ENCODE peak calls at places on chromosome 21, in eight cellular contexts. One of them, this sample, is unnamed.

GRCh38 chr21:42556960-42557359 is 43.3 kb downstream of the SLC37A1 start:
- DNase-seq in heart left ventricle: peak
- DNase-seq in K562: no peak
- DNase-seq in esophagus muscularis mucosa: no peak
- DNase-seq in tibial nerve: no peak
- DNase-seq in uterus: peak
- DNase-seq in thyroid gland: peak
- DNase-seq in testis: peak
- DNase-seq in this sample: no peak

GRCh38 chr21:42144679-42145568 is 73.8 kb downstream of the UMODL1 start:
- DNase-seq in heart left ventricle: no peak
- DNase-seq in K562: no peak
- DNase-seq in esophagus muscularis mucosa: no peak
- DNase-seq in tibial nerve: no peak
- DNase-seq in uterus: no peak
- DNase-seq in thyroid gland: no peak
- DNase-seq in testis: no peak
- DNase-seq in this sample: no peak

GRCh38 chr21:44281801-44282200 is 3.9 kb upstream of the AIRE start:
- DNase-seq in heart left ventricle: no peak
- DNase-seq in K562: no peak
- DNase-seq in esophagus muscularis mucosa: no peak
- DNase-seq in tibial nerve: no peak
- DNase-seq in uterus: no peak
- DNase-seq in thyroid gland: no peak
- DNase-seq in testis: no peak
- DNase-seq in this sample: no peak

GRCh38 chr21:42080788-42081083 is 9.6 kb downstream of the UMODL1 start:
- DNase-seq in heart left ventricle: no peak
- DNase-seq in K562: no peak
- DNase-seq in esophagus muscularis mucosa: no peak
- DNase-seq in tibial nerve: no peak
- DNase-seq in uterus: no peak
- DNase-seq in thyroid gland: no peak
- DNase-seq in testis: no peak
- DNase-seq in this sample: peak

GRCh38 chr21:28521932-28522826 is 470.5 kb downstream of the LTN1 start:
- DNase-seq in heart left ventricle: no peak
- DNase-seq in K562: no peak
- DNase-seq in esophagus muscularis mucosa: no peak
- DNase-seq in tibial nerve: no peak
- DNase-seq in uterus: peak
- DNase-seq in thyroid gland: no peak
- DNase-seq in testis: peak
- DNase-seq in this sample: no peak

GRCh38 chr21:28633803-28634572 is 358.7 kb downstream of the LTN1 start:
- DNase-seq in heart left ventricle: peak
- DNase-seq in K562: no peak
- DNase-seq in esophagus muscularis mucosa: no peak
- DNase-seq in tibial nerve: no peak
- DNase-seq in uterus: no peak
- DNase-seq in thyroid gland: no peak
- DNase-seq in testis: no peak
- DNase-seq in this sample: peak

GRCh38 chr21:42474043-42474831 is 21.8 kb downstream of the RSPH1 start:
- DNase-seq in heart left ventricle: no peak
- DNase-seq in K562: no peak
- DNase-seq in esophagus muscularis mucosa: no peak
- DNase-seq in tibial nerve: no peak
- DNase-seq in uterus: no peak
- DNase-seq in thyroid gland: no peak
- DNase-seq in testis: no peak
- DNase-seq in this sample: peak

GRCh38 chr21:27820342-27820741 is 853.5 kb upstream of the ADAMTS5 start:
- DNase-seq in heart left ventricle: no peak
- DNase-seq in K562: no peak
- DNase-seq in esophagus muscularis mucosa: no peak
- DNase-seq in tibial nerve: no peak
- DNase-seq in uterus: no peak
- DNase-seq in thyroid gland: no peak
- DNase-seq in testis: no peak
- DNase-seq in this sample: no peak

GRCh38 chr21:39518055-39518844 is 66.5 kb downstream of the SH3BGR start:
- DNase-seq in heart left ventricle: peak
- DNase-seq in K562: peak
- DNase-seq in esophagus muscularis mucosa: peak
- DNase-seq in tibial nerve: no peak
- DNase-seq in uterus: no peak
- DNase-seq in thyroid gland: peak
- DNase-seq in testis: peak
- DNase-seq in this sample: no peak

GRCh38 chr21:42975886-42976608 is 1.7 kb downstream of the PKNOX1 start:
- DNase-seq in heart left ventricle: no peak
- DNase-seq in K562: no peak
- DNase-seq in esophagus muscularis mucosa: no peak
- DNase-seq in tibial nerve: no peak
- DNase-seq in uterus: no peak
- DNase-seq in thyroid gland: no peak
- DNase-seq in testis: no peak
- DNase-seq in this sample: no peak

GRCh38 chr21:29245104-29245643 is 53.5 kb upstream of the BACH1 start:
- DNase-seq in heart left ventricle: no peak
- DNase-seq in K562: no peak
- DNase-seq in esophagus muscularis mucosa: no peak
- DNase-seq in tibial nerve: no peak
- DNase-seq in uterus: no peak
- DNase-seq in thyroid gland: no peak
- DNase-seq in testis: no peak
- DNase-seq in this sample: no peak

GRCh38 chr21:39184050-39184980 is 1.1 kb upstream of the PSMG1 start:
- DNase-seq in heart left ventricle: no peak
- DNase-seq in K562: no peak
- DNase-seq in esophagus muscularis mucosa: no peak
- DNase-seq in tibial nerve: no peak
- DNase-seq in uterus: no peak
- DNase-seq in thyroid gland: no peak
- DNase-seq in testis: no peak
- DNase-seq in this sample: no peak

GRCh38 chr21:35203093-35204021 is 154.3 kb upstream of the RUNX1 start:
- DNase-seq in heart left ventricle: no peak
- DNase-seq in K562: no peak
- DNase-seq in esophagus muscularis mucosa: no peak
- DNase-seq in tibial nerve: no peak
- DNase-seq in uterus: no peak
- DNase-seq in thyroid gland: no peak
- DNase-seq in testis: no peak
- DNase-seq in this sample: no peak

GRCh38 chr21:42455754-42456440 is 40.1 kb downstream of the RSPH1 start:
- DNase-seq in heart left ventricle: no peak
- DNase-seq in K562: no peak
- DNase-seq in esophagus muscularis mucosa: no peak
- DNase-seq in tibial nerve: no peak
- DNase-seq in uterus: no peak
- DNase-seq in thyroid gland: no peak
- DNase-seq in testis: no peak
- DNase-seq in this sample: no peak

GRCh38 chr21:8988696-8989095 is 1532.7 kb upstream of the TPTE start:
- DNase-seq in heart left ventricle: no peak
- DNase-seq in K562: no peak
- DNase-seq in esophagus muscularis mucosa: peak
- DNase-seq in tibial nerve: no peak
- DNase-seq in uterus: no peak
- DNase-seq in thyroid gland: no peak
- DNase-seq in testis: no peak
- DNase-seq in this sample: no peak

GRCh38 chr21:41712201-41712600 is 54.7 kb downstream of the RIPK4 start:
- DNase-seq in heart left ventricle: no peak
- DNase-seq in K562: no peak
- DNase-seq in esophagus muscularis mucosa: no peak
- DNase-seq in tibial nerve: no peak
- DNase-seq in uterus: no peak
- DNase-seq in thyroid gland: peak
- DNase-seq in testis: no peak
- DNase-seq in this sample: no peak

GRCh38 chr21:26506951-26507350 is 66.1 kb downstream of the CYYR1 start:
- DNase-seq in heart left ventricle: no peak
- DNase-seq in K562: no peak
- DNase-seq in esophagus muscularis mucosa: no peak
- DNase-seq in tibial nerve: no peak
- DNase-seq in uterus: no peak
- DNase-seq in thyroid gland: no peak
- DNase-seq in testis: no peak
- DNase-seq in this sample: no peak

GRCh38 chr21:42523941-42524340 is 10.3 kb downstream of the SLC37A1 start:
- DNase-seq in heart left ventricle: no peak
- DNase-seq in K562: no peak
- DNase-seq in esophagus muscularis mucosa: no peak
- DNase-seq in tibial nerve: no peak
- DNase-seq in uterus: no peak
- DNase-seq in thyroid gland: no peak
- DNase-seq in testis: no peak
- DNase-seq in this sample: no peak

GRCh38 chr21:43849532-43850299 is 15.3 kb upstream of the AGPAT3 start:
- DNase-seq in heart left ventricle: no peak
- DNase-seq in K562: no peak
- DNase-seq in esophagus muscularis mucosa: no peak
- DNase-seq in tibial nerve: no peak
- DNase-seq in uterus: no peak
- DNase-seq in thyroid gland: no peak
- DNase-seq in testis: no peak
- DNase-seq in this sample: no peak

GRCh38 chr21:33383056-33383888 is 19.9 kb upstream of the IFNGR2 start:
- DNase-seq in heart left ventricle: peak
- DNase-seq in K562: peak
- DNase-seq in esophagus muscularis mucosa: no peak
- DNase-seq in tibial nerve: no peak
- DNase-seq in uterus: peak
- DNase-seq in thyroid gland: peak
- DNase-seq in testis: peak
- DNase-seq in this sample: peak

GRCh38 chr21:27339902-27340301 is 373.0 kb upstream of the ADAMTS5 start:
- DNase-seq in heart left ventricle: no peak
- DNase-seq in K562: no peak
- DNase-seq in esophagus muscularis mucosa: no peak
- DNase-seq in tibial nerve: no peak
- DNase-seq in uterus: no peak
- DNase-seq in thyroid gland: no peak
- DNase-seq in testis: no peak
- DNase-seq in this sample: no peak

GRCh38 chr21:39651206-39651605 is 38.5 kb downstream of the B3GALT5 start:
- DNase-seq in heart left ventricle: no peak
- DNase-seq in K562: no peak
- DNase-seq in esophagus muscularis mucosa: no peak
- DNase-seq in tibial nerve: no peak
- DNase-seq in uterus: no peak
- DNase-seq in thyroid gland: peak
- DNase-seq in testis: no peak
- DNase-seq in this sample: no peak

GRCh38 chr21:46356005-46356338 is 32.0 kb downstream of the PCNT start:
- DNase-seq in heart left ventricle: no peak
- DNase-seq in K562: no peak
- DNase-seq in esophagus muscularis mucosa: no peak
- DNase-seq in tibial nerve: no peak
- DNase-seq in uterus: no peak
- DNase-seq in thyroid gland: no peak
- DNase-seq in testis: no peak
- DNase-seq in this sample: no peak

GRCh38 chr21:41419921-41420862 is 5.8 kb upstream of the MX1 start:
- DNase-seq in heart left ventricle: peak
- DNase-seq in K562: peak
- DNase-seq in esophagus muscularis mucosa: peak
- DNase-seq in tibial nerve: peak
- DNase-seq in uterus: peak
- DNase-seq in thyroid gland: peak
- DNase-seq in testis: peak
- DNase-seq in this sample: peak

GRCh38 chr21:46645840-46646239 is 10.4 kb downstream of the PRMT2 start:
- DNase-seq in heart left ventricle: no peak
- DNase-seq in K562: no peak
- DNase-seq in esophagus muscularis mucosa: peak
- DNase-seq in tibial nerve: no peak
- DNase-seq in uterus: no peak
- DNase-seq in thyroid gland: no peak
- DNase-seq in testis: no peak
- DNase-seq in this sample: no peak

GRCh38 chr21:45306832-45307571 is 19.3 kb upstream of the POFUT2 start:
- DNase-seq in heart left ventricle: peak
- DNase-seq in K562: peak
- DNase-seq in esophagus muscularis mucosa: no peak
- DNase-seq in tibial nerve: peak
- DNase-seq in uterus: peak
- DNase-seq in thyroid gland: peak
- DNase-seq in testis: peak
- DNase-seq in this sample: no peak
- TF ChIP-seq POLR2A in heart left ventricle: no peak
- TF ChIP-seq POLR2A in K562: no peak
- TF ChIP-seq POLR2A in esophagus muscularis mucosa: no peak
- TF ChIP-seq POLR2A in tibial nerve: no peak
- TF ChIP-seq POLR2A in uterus: peak
- TF ChIP-seq POLR2A in thyroid gland: no peak
- TF ChIP-seq POLR2A in testis: no peak
- TF ChIP-seq POLR2A in this sample: no peak

GRCh38 chr21:18451679-18452078 is 48.1 kb upstream of the TMPRSS15 start:
- DNase-seq in heart left ventricle: no peak
- DNase-seq in K562: no peak
- DNase-seq in esophagus muscularis mucosa: no peak
- DNase-seq in tibial nerve: no peak
- DNase-seq in uterus: no peak
- DNase-seq in thyroid gland: no peak
- DNase-seq in testis: no peak
- DNase-seq in this sample: no peak
- TF ChIP-seq CTCF in heart left ventricle: no peak
- TF ChIP-seq CTCF in K562: no peak
- TF ChIP-seq CTCF in esophagus muscularis mucosa: no peak
- TF ChIP-seq CTCF in tibial nerve: no peak
- TF ChIP-seq CTCF in uterus: no peak
- TF ChIP-seq CTCF in thyroid gland: no peak
- TF ChIP-seq CTCF in testis: no peak
- TF ChIP-seq CTCF in this sample: no peak

GRCh38 chr21:36526104-36526503 is 46.2 kb upstream of the CLDN14 start:
- DNase-seq in heart left ventricle: no peak
- DNase-seq in K562: no peak
- DNase-seq in esophagus muscularis mucosa: no peak
- DNase-seq in tibial nerve: no peak
- DNase-seq in uterus: no peak
- DNase-seq in thyroid gland: no peak
- DNase-seq in testis: no peak
- DNase-seq in this sample: no peak
- TF ChIP-seq POLR2A in heart left ventricle: no peak
- TF ChIP-seq POLR2A in K562: no peak
- TF ChIP-seq POLR2A in esophagus muscularis mucosa: no peak
- TF ChIP-seq POLR2A in tibial nerve: no peak
- TF ChIP-seq POLR2A in uterus: no peak
- TF ChIP-seq POLR2A in thyroid gland: no peak
- TF ChIP-seq POLR2A in testis: no peak
- TF ChIP-seq POLR2A in this sample: no peak

GRCh38 chr21:20877976-20878375 is 120.2 kb upstream of the NCAM2 start:
- DNase-seq in heart left ventricle: no peak
- DNase-seq in K562: no peak
- DNase-seq in esophagus muscularis mucosa: no peak
- DNase-seq in tibial nerve: no peak
- DNase-seq in uterus: no peak
- DNase-seq in thyroid gland: no peak
- DNase-seq in testis: no peak
- DNase-seq in this sample: no peak

GRCh38 chr21:20874202-20874601 is 124.0 kb upstream of the NCAM2 start:
- DNase-seq in heart left ventricle: no peak
- DNase-seq in K562: no peak
- DNase-seq in esophagus muscularis mucosa: no peak
- DNase-seq in tibial nerve: no peak
- DNase-seq in uterus: no peak
- DNase-seq in thyroid gland: no peak
- DNase-seq in testis: no peak
- DNase-seq in this sample: no peak

GRCh38 chr21:20875741-20876140 is 122.5 kb upstream of the NCAM2 start:
- DNase-seq in heart left ventricle: no peak
- DNase-seq in K562: no peak
- DNase-seq in esophagus muscularis mucosa: no peak
- DNase-seq in tibial nerve: no peak
- DNase-seq in uterus: no peak
- DNase-seq in thyroid gland: no peak
- DNase-seq in testis: no peak
- DNase-seq in this sample: no peak
- TF ChIP-seq CTCF in heart left ventricle: no peak
- TF ChIP-seq CTCF in K562: no peak
- TF ChIP-seq CTCF in esophagus muscularis mucosa: no peak
- TF ChIP-seq CTCF in tibial nerve: no peak
- TF ChIP-seq CTCF in uterus: no peak
- TF ChIP-seq CTCF in thyroid gland: no peak
- TF ChIP-seq CTCF in testis: no peak
- TF ChIP-seq CTCF in this sample: no peak

This sample was measured in lower leg skin.